ENCODE peak calls at places on chromosomes 7 and 10, in seven cellular contexts. T, H, U, R, L, F and Q are unnamed samples.

GRCh38 chr7:33645096-33645495 is 260.2 kb upstream of the BMPER start:
- DNase-seq in L (no peak), U (peak), T (no peak), F (no peak), R (no peak), H (no peak), Q (no peak)

GRCh38 chr10:131095109-131095580 is 216.4 kb downstream of the TCERG1L start:
- DNase-seq in R (no peak), T (no peak), U (no peak), F (no peak), L (no peak), H (no peak), Q (no peak)

GRCh38 chr7:2892571-2892970 is 48.5 kb upstream of the GNA12 start:
- DNase-seq in U (no peak), L (no peak), T (no peak), H (no peak), R (no peak), F (no peak), Q (no peak)

GRCh38 chr10:61635946-61636345 is 26.8 kb upstream of the CABCOCO1 start:
- DNase-seq in U (peak), R (no peak), H (no peak), L (no peak), T (no peak), F (peak), Q (no peak)

GRCh38 chr7:121395494-121395960 is 581 bp downstream of the FAM3C start:
- DNase-seq in U (peak), H (peak), T (no peak), F (peak), L (peak), R (peak), Q (peak)

GRCh38 chr7:63114371-63114985 is 884.2 kb upstream of the ZNF722 start:
- DNase-seq in L (no peak), U (no peak), R (no peak), H (no peak), T (no peak), F (no peak), Q (no peak)

GRCh38 chr10:15472008-15472407 is 100.9 kb upstream of the FAM171A1 start:
- DNase-seq in R (no peak), F (no peak), L (no peak), T (no peak), U (no peak), H (no peak), Q (no peak)

GRCh38 chr10:69503001-69503895 is 52.0 kb downstream of the TSPAN15 start:
- DNase-seq in R (no peak), L (no peak), H (no peak), F (no peak), T (no peak), U (no peak), Q (no peak)

GRCh38 chr7:5395246-5395645 is 28.4 kb downstream of the TNRC18 start:
- DNase-seq in T (no peak), L (no peak), U (no peak), H (no peak), F (no peak), R (no peak), Q (no peak)

GRCh38 chr10:101967713-101968112 is 88.3 kb downstream of the ARMH3 start:
- DNase-seq in T (no peak), H (no peak), L (no peak), U (peak), R (no peak), F (no peak), Q (no peak)

GRCh38 chr10:70742537-70743429 is 42.4 kb downstream of the TBATA start:
- DNase-seq in R (peak), T (no peak), L (peak), U (no peak), H (peak), F (peak), Q (no peak)

GRCh38 chr10:182441-183201 is 47.4 kb downstream of the ZMYND11 start:
- DNase-seq in H (no peak), L (no peak), F (peak), U (peak), T (no peak), R (no peak), Q (no peak)